ENCODE peak calls at places on chromosome 1, in eight cellular contexts. One of them, this sample, is unnamed.

GRCh38 chr1:188706742-188707141 is 1770.9 kb downstream of the BRINP3 start:
- DNase-seq in tibial artery: no peak
- DNase-seq in neural progenitor cell: no peak
- DNase-seq in Peyer's patch: no peak
- DNase-seq in heart left ventricle: no peak
- DNase-seq in sigmoid colon: no peak
- DNase-seq in adrenal gland: no peak
- DNase-seq in tibial nerve: no peak
- DNase-seq in this sample: no peak

GRCh38 chr1:156394835-156395461 is 25.9 kb downstream of the RHBG start:
- DNase-seq in tibial artery: no peak
- DNase-seq in neural progenitor cell: no peak
- DNase-seq in Peyer's patch: no peak
- DNase-seq in heart left ventricle: no peak
- DNase-seq in sigmoid colon: no peak
- DNase-seq in adrenal gland: no peak
- DNase-seq in tibial nerve: no peak
- DNase-seq in this sample: no peak

GRCh38 chr1:43464840-43465693 is 11.3 kb upstream of the HYI start:
- DNase-seq in tibial artery: no peak
- DNase-seq in neural progenitor cell: no peak
- DNase-seq in Peyer's patch: no peak
- DNase-seq in heart left ventricle: no peak
- DNase-seq in sigmoid colon: no peak
- DNase-seq in adrenal gland: no peak
- DNase-seq in tibial nerve: no peak
- DNase-seq in this sample: no peak

GRCh38 chr1:188599313-188599712 is 1770.6 kb downstream of the PLA2G4A start:
- DNase-seq in tibial artery: no peak
- DNase-seq in neural progenitor cell: peak; percentile 7
- DNase-seq in Peyer's patch: no peak
- DNase-seq in heart left ventricle: no peak
- DNase-seq in sigmoid colon: no peak
- DNase-seq in adrenal gland: no peak
- DNase-seq in tibial nerve: no peak
- DNase-seq in this sample: no peak

GRCh38 chr1:7672864-7673263 is 98.2 kb upstream of the VAMP3 start:
- DNase-seq in tibial artery: no peak
- DNase-seq in neural progenitor cell: no peak
- DNase-seq in Peyer's patch: no peak
- DNase-seq in heart left ventricle: no peak
- DNase-seq in sigmoid colon: no peak
- DNase-seq in adrenal gland: no peak
- DNase-seq in tibial nerve: no peak
- DNase-seq in this sample: no peak

GRCh38 chr1:216820345-216820744 is 97.1 kb upstream of the ESRRG start:
- DNase-seq in tibial artery: no peak
- DNase-seq in neural progenitor cell: no peak
- DNase-seq in Peyer's patch: no peak
- DNase-seq in heart left ventricle: no peak
- DNase-seq in sigmoid colon: no peak
- DNase-seq in adrenal gland: no peak
- DNase-seq in tibial nerve: no peak
- DNase-seq in this sample: no peak

GRCh38 chr1:211340622-211341487 is 14.2 kb downstream of the TRAF5 start:
- DNase-seq in tibial artery: no peak
- DNase-seq in neural progenitor cell: no peak
- DNase-seq in Peyer's patch: peak; percentile 59
- DNase-seq in heart left ventricle: no peak
- DNase-seq in sigmoid colon: no peak
- DNase-seq in adrenal gland: no peak
- DNase-seq in tibial nerve: no peak
- DNase-seq in this sample: peak; percentile 65

GRCh38 chr1:3404301-3404700 is 50.2 kb upstream of the ARHGEF16 start:
- DNase-seq in tibial artery: no peak
- DNase-seq in neural progenitor cell: no peak
- DNase-seq in Peyer's patch: no peak
- DNase-seq in heart left ventricle: no peak
- DNase-seq in sigmoid colon: no peak
- DNase-seq in adrenal gland: no peak
- DNase-seq in tibial nerve: no peak
- DNase-seq in this sample: no peak

GRCh38 chr1:111251570-111251969 is 24.1 kb downstream of the CHI3L2 start:
- DNase-seq in tibial artery: no peak
- DNase-seq in neural progenitor cell: no peak
- DNase-seq in Peyer's patch: no peak
- DNase-seq in heart left ventricle: no peak
- DNase-seq in sigmoid colon: no peak
- DNase-seq in adrenal gland: no peak
- DNase-seq in tibial nerve: no peak
- DNase-seq in this sample: no peak

GRCh38 chr1:202567747-202568146 is 142.5 kb downstream of the SYT2 start:
- DNase-seq in tibial artery: no peak
- DNase-seq in neural progenitor cell: no peak
- DNase-seq in Peyer's patch: no peak
- DNase-seq in heart left ventricle: no peak
- DNase-seq in sigmoid colon: no peak
- DNase-seq in adrenal gland: no peak
- DNase-seq in tibial nerve: no peak
- DNase-seq in this sample: no peak

GRCh38 chr1:86258106-86258505 is 101.5 kb upstream of the COL24A1 start:
- DNase-seq in tibial artery: no peak
- DNase-seq in neural progenitor cell: no peak
- DNase-seq in Peyer's patch: no peak
- DNase-seq in heart left ventricle: no peak
- DNase-seq in sigmoid colon: no peak
- DNase-seq in adrenal gland: no peak
- DNase-seq in tibial nerve: no peak
- DNase-seq in this sample: no peak

GRCh38 chr1:31579374-31579773 is 3.1 kb downstream of the TINAGL1 start:
- DNase-seq in tibial artery: no peak
- DNase-seq in neural progenitor cell: no peak
- DNase-seq in Peyer's patch: no peak
- DNase-seq in heart left ventricle: peak; percentile 65
- DNase-seq in sigmoid colon: peak; percentile 70
- DNase-seq in adrenal gland: peak; percentile 71
- DNase-seq in tibial nerve: no peak
- DNase-seq in this sample: no peak

GRCh38 chr1:162111572-162111971 is 42.1 kb downstream of the NOS1AP start:
- DNase-seq in tibial artery: no peak
- DNase-seq in neural progenitor cell: no peak
- DNase-seq in Peyer's patch: no peak
- DNase-seq in heart left ventricle: no peak
- DNase-seq in sigmoid colon: no peak
- DNase-seq in adrenal gland: no peak
- DNase-seq in tibial nerve: no peak
- DNase-seq in this sample: no peak

GRCh38 chr1:217048104-217048707 is 325.0 kb upstream of the ESRRG start:
- DNase-seq in tibial artery: no peak
- DNase-seq in neural progenitor cell: peak; percentile 42
- DNase-seq in Peyer's patch: peak; percentile 46
- DNase-seq in heart left ventricle: no peak
- DNase-seq in sigmoid colon: no peak
- DNase-seq in adrenal gland: no peak
- DNase-seq in tibial nerve: no peak
- DNase-seq in this sample: no peak

GRCh38 chr1:45954401-45954847 is 151.0 kb downstream of the MAST2 start:
- DNase-seq in tibial artery: no peak
- DNase-seq in neural progenitor cell: peak; percentile 3
- DNase-seq in Peyer's patch: no peak
- DNase-seq in heart left ventricle: no peak
- DNase-seq in sigmoid colon: no peak
- DNase-seq in adrenal gland: peak; percentile 29
- DNase-seq in tibial nerve: no peak
- DNase-seq in this sample: peak; percentile 37

DNA sequence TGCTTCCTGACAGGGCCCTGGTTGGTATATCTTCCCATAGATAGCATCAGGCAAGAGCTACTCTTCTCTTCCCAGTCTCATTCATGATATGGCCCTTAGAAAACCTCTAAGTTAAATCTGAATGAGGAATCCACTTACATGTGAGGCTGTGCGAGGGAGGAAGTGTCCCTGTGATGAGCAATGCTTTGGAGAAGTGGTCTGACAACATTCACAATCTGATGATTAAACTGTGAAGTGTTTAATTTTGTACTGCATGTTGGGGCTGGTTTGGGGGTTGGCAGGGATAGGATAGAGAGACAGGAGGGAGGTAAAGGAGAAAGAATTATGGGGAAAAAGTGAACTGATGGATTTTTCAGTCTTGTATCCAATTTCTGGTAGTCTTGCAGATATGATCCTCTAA is 421.2 kb upstream of the DAB1 start:
- DNase-seq in tibial artery: no peak
- DNase-seq in neural progenitor cell: no peak
- DNase-seq in Peyer's patch: no peak
- DNase-seq in heart left ventricle: no peak
- DNase-seq in sigmoid colon: no peak
- DNase-seq in adrenal gland: no peak
- DNase-seq in tibial nerve: no peak
- DNase-seq in this sample: no peak
- H3K27ac ChIP-seq in tibial artery: no peak overlapping the region
- H3K27ac ChIP-seq in neural progenitor cell: no peak overlapping the region
- H3K27ac ChIP-seq in Peyer's patch: no peak overlapping the region
- H3K27ac ChIP-seq in heart left ventricle: no peak overlapping the region
- H3K27ac ChIP-seq in sigmoid colon: no peak overlapping the region
- H3K27ac ChIP-seq in adrenal gland: no peak overlapping the region
- H3K27ac ChIP-seq in tibial nerve: no peak overlapping the region
- H3K27ac ChIP-seq in this sample: no peak overlapping the region

DNA sequence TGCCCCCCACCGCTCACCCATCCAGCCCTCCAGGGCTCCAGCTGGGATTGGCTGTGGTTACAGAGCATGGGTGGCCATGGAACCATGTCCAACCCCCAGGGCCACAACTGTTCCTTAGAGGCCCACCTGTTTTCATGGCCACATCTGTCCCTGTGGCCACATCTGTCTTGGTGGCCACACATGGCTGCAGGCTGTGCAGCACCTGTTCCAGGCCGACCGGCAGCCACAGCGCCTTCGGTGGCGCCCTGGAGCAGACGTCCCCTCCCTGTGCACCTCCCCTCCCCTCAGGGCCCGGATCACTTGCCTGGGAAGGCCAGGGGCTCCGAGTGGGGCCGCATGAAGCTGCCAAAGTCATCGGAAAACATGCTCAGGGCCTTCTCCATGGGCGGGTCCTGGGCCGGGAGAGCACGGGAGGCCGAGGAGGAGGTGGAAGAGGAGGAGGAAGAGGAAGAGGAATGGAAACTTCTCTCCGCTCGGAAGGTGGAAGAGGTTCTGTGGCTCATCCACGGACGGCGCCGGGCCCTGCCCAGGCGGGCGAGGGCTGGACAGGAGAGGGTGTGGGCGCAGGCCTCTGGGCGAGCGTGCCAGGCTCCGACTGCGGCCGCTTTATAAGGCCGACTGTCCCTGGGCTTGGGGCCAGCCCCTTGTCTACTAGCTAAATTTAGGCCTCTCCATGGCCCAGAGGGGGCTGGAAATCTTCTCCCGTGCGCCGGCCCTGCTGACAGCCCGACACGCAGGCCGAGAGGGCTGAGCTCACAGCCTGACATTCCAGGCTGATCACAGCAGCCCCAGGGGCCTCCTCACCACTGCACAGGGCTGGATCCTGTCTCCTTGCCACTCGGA is at the start of gene HSPB7:
- DNase-seq in tibial artery: peak; percentile 98
- DNase-seq in neural progenitor cell: peak; percentile 70
- DNase-seq in Peyer's patch: peak; percentile 62
- DNase-seq in heart left ventricle: peak; percentile 95
- DNase-seq in sigmoid colon: peak; percentile 99
- DNase-seq in adrenal gland: peak; percentile 97
- DNase-seq in tibial nerve: peak; percentile 65
- DNase-seq in this sample: peak; percentile 50
- H3K4me1 ChIP-seq in tibial artery: peaks cover 12% of the 10 kb centered on the region
- H3K4me1 ChIP-seq in neural progenitor cell: peaks cover 6% of the 10 kb centered on the region
- H3K4me1 ChIP-seq in Peyer's patch: no peaks in the 10 kb centered on the region
- H3K4me1 ChIP-seq in heart left ventricle: peaks cover 69% of the 10 kb centered on the region
- H3K4me1 ChIP-seq in sigmoid colon: peaks cover 91% of the 10 kb centered on the region
- H3K4me1 ChIP-seq in adrenal gland: peaks cover 86% of the 10 kb centered on the region
- H3K4me1 ChIP-seq in tibial nerve: peaks cover 27% of the 10 kb centered on the region
- H3K4me1 ChIP-seq in this sample: peaks cover 4% of the 10 kb centered on the region

GRCh38 chr1:10128081-10128765 is 82.1 kb upstream of the KIF1B start:
- DNase-seq in tibial artery: no peak
- DNase-seq in neural progenitor cell: no peak
- DNase-seq in Peyer's patch: no peak
- DNase-seq in heart left ventricle: no peak
- DNase-seq in sigmoid colon: no peak
- DNase-seq in adrenal gland: no peak
- DNase-seq in tibial nerve: no peak
- DNase-seq in this sample: no peak

GRCh38 chr1:10117865-10118264 is 85.1 kb downstream of the UBE4B start:
- DNase-seq in tibial artery: no peak
- DNase-seq in neural progenitor cell: no peak
- DNase-seq in Peyer's patch: no peak
- DNase-seq in heart left ventricle: no peak
- DNase-seq in sigmoid colon: no peak
- DNase-seq in adrenal gland: no peak
- DNase-seq in tibial nerve: no peak
- DNase-seq in this sample: no peak

GRCh38 chr1:10117132-10117531 is 84.4 kb downstream of the UBE4B start:
- DNase-seq in tibial artery: no peak
- DNase-seq in neural progenitor cell: no peak
- DNase-seq in Peyer's patch: no peak
- DNase-seq in heart left ventricle: no peak
- DNase-seq in sigmoid colon: no peak
- DNase-seq in adrenal gland: no peak
- DNase-seq in tibial nerve: no peak
- DNase-seq in this sample: no peak

GRCh38 chr1:10121688-10122087 is 88.7 kb upstream of the KIF1B start:
- DNase-seq in tibial artery: no peak
- DNase-seq in neural progenitor cell: no peak
- DNase-seq in Peyer's patch: no peak
- DNase-seq in heart left ventricle: no peak
- DNase-seq in sigmoid colon: no peak
- DNase-seq in adrenal gland: no peak
- DNase-seq in tibial nerve: no peak
- DNase-seq in this sample: no peak

GRCh38 chr1:10122926-10123325 is 87.4 kb upstream of the KIF1B start:
- DNase-seq in tibial artery: no peak
- DNase-seq in neural progenitor cell: no peak
- DNase-seq in Peyer's patch: no peak
- DNase-seq in heart left ventricle: no peak
- DNase-seq in sigmoid colon: peak; percentile 75
- DNase-seq in adrenal gland: no peak
- DNase-seq in tibial nerve: no peak
- DNase-seq in this sample: no peak
- H3K27ac ChIP-seq in tibial artery: peak overlapping the region; percentile 72
- H3K27ac ChIP-seq in neural progenitor cell: no peak overlapping the region
- H3K27ac ChIP-seq in Peyer's patch: no peak overlapping the region
- H3K27ac ChIP-seq in heart left ventricle: no peak overlapping the region
- H3K27ac ChIP-seq in sigmoid colon: peak overlapping the region; percentile 77
- H3K27ac ChIP-seq in adrenal gland: no peak overlapping the region
- H3K27ac ChIP-seq in tibial nerve: no peak overlapping the region
- H3K27ac ChIP-seq in this sample: no peak overlapping the region

DNA sequence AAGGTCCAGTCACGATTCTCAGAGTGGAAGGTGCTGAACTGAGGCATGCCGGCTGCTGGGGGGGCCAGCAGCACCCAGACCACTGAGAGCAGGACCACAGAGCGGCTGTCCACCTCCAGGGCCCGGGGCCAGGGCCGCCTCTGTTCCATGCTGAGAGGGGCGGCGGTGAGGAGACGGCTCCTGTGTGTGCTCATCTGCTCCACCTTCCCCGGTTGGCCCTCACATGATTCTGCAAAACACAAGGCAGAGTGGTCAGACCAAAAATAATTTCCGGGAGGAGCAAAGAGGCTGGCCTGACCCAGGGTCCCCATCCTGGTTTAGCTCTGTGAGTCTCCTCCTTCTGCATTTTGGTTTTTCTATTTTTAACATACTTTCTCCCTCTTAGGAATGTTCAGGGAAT is 26.4 kb downstream of the PLXNA2 start:
- DNase-seq in tibial artery: no peak
- DNase-seq in neural progenitor cell: no peak
- DNase-seq in Peyer's patch: no peak
- DNase-seq in heart left ventricle: no peak
- DNase-seq in sigmoid colon: no peak
- DNase-seq in adrenal gland: no peak
- DNase-seq in tibial nerve: no peak
- DNase-seq in this sample: no peak
- H3K4me1 ChIP-seq in tibial artery: no peaks in the 10 kb centered on the region
- H3K4me1 ChIP-seq in neural progenitor cell: peaks cover 13% of the 10 kb centered on the region
- H3K4me1 ChIP-seq in Peyer's patch: no peaks in the 10 kb centered on the region
- H3K4me1 ChIP-seq in heart left ventricle: peaks cover 96% of the 10 kb centered on the region
- H3K4me1 ChIP-seq in sigmoid colon: peaks cover 58% of the 10 kb centered on the region
- H3K4me1 ChIP-seq in adrenal gland: peaks cover 29% of the 10 kb centered on the region
- H3K4me1 ChIP-seq in tibial nerve: peaks cover 15% of the 10 kb centered on the region
- H3K4me1 ChIP-seq in this sample: no peaks in the 10 kb centered on the region